ENCODE peak calls at places on chromosomes 7 and 10, in six cellular contexts. One of them, this sample, is unnamed.

GRCh38 chr7:40978047-40978446 is 724.8 kb downstream of the INHBA start:
- DNase-seq in uterus: no peak
- DNase-seq in prostate gland: no peak
- DNase-seq in heart left ventricle: no peak
- DNase-seq in upper lobe of left lung: no peak
- DNase-seq in adrenal gland: no peak
- DNase-seq in this sample: no peak

GRCh38 chr10:112564337-112564736 is 117.3 kb downstream of the VTI1A start:
- DNase-seq in uterus: no peak
- DNase-seq in prostate gland: no peak
- DNase-seq in heart left ventricle: no peak
- DNase-seq in upper lobe of left lung: no peak
- DNase-seq in adrenal gland: no peak
- DNase-seq in this sample: no peak

GRCh38 chr7:142868881-142869415 is 14.1 kb downstream of the EPHB6 start:
- DNase-seq in uterus: no peak
- DNase-seq in prostate gland: no peak
- DNase-seq in heart left ventricle: no peak
- DNase-seq in upper lobe of left lung: peak
- DNase-seq in adrenal gland: no peak
- DNase-seq in this sample: no peak

GRCh38 chr10:28935061-28935460 is 257.7 kb downstream of the BAMBI start:
- DNase-seq in uterus: no peak
- DNase-seq in prostate gland: no peak
- DNase-seq in heart left ventricle: no peak
- DNase-seq in upper lobe of left lung: no peak
- DNase-seq in adrenal gland: no peak
- DNase-seq in this sample: no peak

GRCh38 chr7:155775691-155776090 is 36.6 kb downstream of the SHH start:
- DNase-seq in uterus: no peak
- DNase-seq in prostate gland: no peak
- DNase-seq in heart left ventricle: no peak
- DNase-seq in upper lobe of left lung: no peak
- DNase-seq in adrenal gland: no peak
- DNase-seq in this sample: no peak

GRCh38 chr7:23472974-23473847 is 2.9 kb upstream of the IGF2BP3 start:
- DNase-seq in uterus: no peak
- DNase-seq in prostate gland: no peak
- DNase-seq in heart left ventricle: no peak
- DNase-seq in upper lobe of left lung: peak
- DNase-seq in adrenal gland: no peak
- DNase-seq in this sample: no peak

GRCh38 chr10:35526775-35527174 is 78.4 kb upstream of the GJD4 start:
- DNase-seq in uterus: no peak
- DNase-seq in prostate gland: no peak
- DNase-seq in heart left ventricle: no peak
- DNase-seq in upper lobe of left lung: no peak
- DNase-seq in adrenal gland: no peak
- DNase-seq in this sample: no peak

GRCh38 chr7:117375380-117375779 is 51.9 kb downstream of the ASZ1 start:
- DNase-seq in uterus: no peak
- DNase-seq in prostate gland: no peak
- DNase-seq in heart left ventricle: no peak
- DNase-seq in upper lobe of left lung: no peak
- DNase-seq in adrenal gland: no peak
- DNase-seq in this sample: no peak

GRCh38 chr10:79239275-79239779 is 107.9 kb upstream of the PPIF start:
- DNase-seq in uterus: no peak
- DNase-seq in prostate gland: no peak
- DNase-seq in heart left ventricle: no peak
- DNase-seq in upper lobe of left lung: no peak
- DNase-seq in adrenal gland: peak
- DNase-seq in this sample: peak

GRCh38 chr10:87619705-87620104 is 40.0 kb upstream of the PAPSS2 start:
- DNase-seq in uterus: no peak
- DNase-seq in prostate gland: peak
- DNase-seq in heart left ventricle: no peak
- DNase-seq in upper lobe of left lung: no peak
- DNase-seq in adrenal gland: no peak
- DNase-seq in this sample: no peak

GRCh38 chr10:15324611-15325010 is 46.5 kb downstream of the FAM171A1 start:
- DNase-seq in uterus: no peak
- DNase-seq in prostate gland: no peak
- DNase-seq in heart left ventricle: no peak
- DNase-seq in upper lobe of left lung: no peak
- DNase-seq in adrenal gland: no peak
- DNase-seq in this sample: no peak

GRCh38 chr10:122505885-122506284 is 44.5 kb downstream of the HTRA1 start:
- DNase-seq in uterus: no peak
- DNase-seq in prostate gland: no peak
- DNase-seq in heart left ventricle: no peak
- DNase-seq in upper lobe of left lung: no peak
- DNase-seq in adrenal gland: no peak
- DNase-seq in this sample: no peak

GRCh38 chr10:86942441-86943315 is 14.7 kb downstream of the MMRN2 start:
- DNase-seq in uterus: no peak
- DNase-seq in prostate gland: no peak
- DNase-seq in heart left ventricle: no peak
- DNase-seq in upper lobe of left lung: peak
- DNase-seq in adrenal gland: no peak
- DNase-seq in this sample: peak

GRCh38 chr10:112898540-112899395 is 51.3 kb upstream of the TCF7L2 start:
- DNase-seq in uterus: no peak
- DNase-seq in prostate gland: no peak
- DNase-seq in heart left ventricle: no peak
- DNase-seq in upper lobe of left lung: no peak
- DNase-seq in adrenal gland: peak
- DNase-seq in this sample: no peak

GRCh38 chr10:89171996-89172395 is 35.1 kb downstream of the CH25H start:
- DNase-seq in uterus: no peak
- DNase-seq in prostate gland: no peak
- DNase-seq in heart left ventricle: no peak
- DNase-seq in upper lobe of left lung: no peak
- DNase-seq in adrenal gland: no peak
- DNase-seq in this sample: no peak

GRCh38 chr10:104035107-104035816 is 50.4 kb downstream of the COL17A1 start:
- DNase-seq in uterus: no peak
- DNase-seq in prostate gland: no peak
- DNase-seq in heart left ventricle: no peak
- DNase-seq in upper lobe of left lung: peak
- DNase-seq in adrenal gland: no peak
- DNase-seq in this sample: no peak

GRCh38 chr7:5797716-5798115 is 16.3 kb upstream of the RNF216 start:
- DNase-seq in uterus: no peak
- DNase-seq in prostate gland: no peak
- DNase-seq in heart left ventricle: no peak
- DNase-seq in upper lobe of left lung: no peak
- DNase-seq in adrenal gland: no peak
- DNase-seq in this sample: no peak

GRCh38 chr10:111082102-111082975 is 5.5 kb downstream of the ADRA2A start:
- DNase-seq in uterus: no peak
- DNase-seq in prostate gland: no peak
- DNase-seq in heart left ventricle: no peak
- DNase-seq in upper lobe of left lung: peak
- DNase-seq in adrenal gland: no peak
- DNase-seq in this sample: no peak

GRCh38 chr7:96596120-96596826 is 113.4 kb downstream of the SEM1 start:
- DNase-seq in uterus: no peak
- DNase-seq in prostate gland: peak
- DNase-seq in heart left ventricle: no peak
- DNase-seq in upper lobe of left lung: no peak
- DNase-seq in adrenal gland: no peak
- DNase-seq in this sample: no peak

GRCh38 chr10:17872191-17873091 is 63.3 kb downstream of the MRC1 start:
- DNase-seq in uterus: no peak
- DNase-seq in prostate gland: no peak
- DNase-seq in heart left ventricle: no peak
- DNase-seq in upper lobe of left lung: no peak
- DNase-seq in adrenal gland: no peak
- DNase-seq in this sample: no peak
- TF ChIP-seq CTCF in uterus: no peak
- TF ChIP-seq CTCF in prostate gland: peak
- TF ChIP-seq CTCF in heart left ventricle: peak
- TF ChIP-seq CTCF in upper lobe of left lung: no peak
- TF ChIP-seq CTCF in adrenal gland: no peak
- TF ChIP-seq CTCF in this sample: peak

DNA sequence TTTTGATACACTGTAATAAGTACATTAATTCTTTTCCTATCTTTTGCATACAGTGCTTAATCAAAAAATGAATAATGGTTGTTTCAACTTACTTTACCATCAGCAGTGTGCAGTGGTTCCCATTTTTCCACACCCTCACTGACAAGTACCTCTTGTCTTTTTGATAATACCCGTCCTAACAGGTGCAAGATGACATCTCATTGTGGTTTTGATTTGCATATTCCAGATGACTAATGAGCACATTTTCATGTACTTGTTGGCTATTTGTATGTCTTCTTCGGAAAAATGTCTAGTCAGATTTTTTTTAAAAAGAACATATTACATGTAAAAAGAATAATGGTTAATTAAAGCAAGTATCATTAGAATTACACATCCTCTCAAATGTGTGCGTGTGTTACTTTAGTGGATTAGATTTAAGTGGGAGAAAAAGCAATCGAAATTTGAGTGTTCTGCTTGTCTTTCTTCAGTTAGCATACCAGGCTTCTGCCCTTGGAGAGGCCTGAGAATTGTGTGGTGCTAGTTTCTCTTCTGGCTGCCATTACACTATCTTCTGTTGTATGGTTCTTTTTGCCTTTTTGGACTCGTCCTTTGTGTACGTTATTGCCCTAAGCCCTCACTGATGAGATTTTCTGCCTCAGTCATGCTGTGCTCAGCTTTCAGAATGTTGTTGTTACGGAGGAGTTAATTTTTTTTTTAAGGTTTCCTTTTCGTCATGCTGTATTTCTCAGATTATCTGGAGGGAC is 291.2 kb downstream of the AUTS2 start:
- DNase-seq in uterus: no peak
- DNase-seq in prostate gland: no peak
- DNase-seq in heart left ventricle: no peak
- DNase-seq in upper lobe of left lung: no peak
- DNase-seq in adrenal gland: no peak
- DNase-seq in this sample: no peak
- H3K4me3 ChIP-seq in uterus: no peak
- H3K4me3 ChIP-seq in prostate gland: no peak
- H3K4me3 ChIP-seq in heart left ventricle: peak
- H3K4me3 ChIP-seq in upper lobe of left lung: no peak
- H3K4me3 ChIP-seq in adrenal gland: no peak
- H3K4me3 ChIP-seq in this sample: no peak

DNA sequence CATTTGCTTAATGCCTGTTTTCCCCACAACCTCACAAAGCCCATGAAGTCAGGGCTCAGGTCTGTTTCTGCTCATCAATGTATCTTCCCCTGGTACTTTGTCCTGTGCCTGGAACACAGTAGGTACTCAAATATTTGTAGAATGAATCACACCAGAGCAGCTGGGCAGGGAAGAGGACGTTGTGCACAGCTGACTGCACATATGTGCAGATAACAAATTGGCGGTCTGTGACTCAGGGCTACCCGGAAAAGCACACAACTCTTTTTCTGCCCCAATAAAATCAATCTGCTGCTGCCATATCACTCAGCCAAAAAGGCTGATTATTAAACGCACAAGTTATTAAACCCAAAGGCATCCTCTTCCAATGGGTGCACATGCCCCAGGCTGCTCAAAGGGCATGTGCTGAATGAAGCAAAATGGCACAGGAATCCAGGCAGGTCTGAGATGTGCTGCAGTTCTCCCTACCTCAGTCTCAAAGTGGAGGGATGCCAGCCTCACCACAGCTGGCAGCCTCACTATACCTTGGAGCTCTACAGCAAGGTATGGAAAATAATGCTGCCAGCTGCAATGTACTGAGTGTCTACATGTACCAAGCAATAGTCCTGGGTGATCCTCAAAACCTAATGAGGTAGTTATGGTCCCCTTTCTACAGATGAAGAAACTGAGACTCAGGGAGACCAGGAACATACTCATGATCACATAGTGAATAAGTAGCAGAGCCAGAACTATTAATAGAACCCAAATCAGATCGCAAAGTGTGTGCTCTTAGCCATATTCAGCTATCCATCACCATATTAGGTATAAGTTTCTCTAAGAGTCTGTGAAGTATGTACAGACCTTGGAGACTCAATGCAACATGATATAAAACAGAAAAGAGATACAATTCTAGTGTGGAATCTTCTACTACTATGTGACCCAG is 43.4 kb downstream of the SORBS1 start:
- DNase-seq in uterus: no peak
- DNase-seq in prostate gland: no peak
- DNase-seq in heart left ventricle: no peak
- DNase-seq in upper lobe of left lung: no peak
- DNase-seq in adrenal gland: no peak
- DNase-seq in this sample: no peak
- TF ChIP-seq POLR2A in uterus: no peak
- TF ChIP-seq POLR2A in prostate gland: no peak
- TF ChIP-seq POLR2A in heart left ventricle: no peak
- TF ChIP-seq POLR2A in upper lobe of left lung: no peak
- TF ChIP-seq POLR2A in adrenal gland: no peak
- TF ChIP-seq POLR2A in this sample: no peak

DNA sequence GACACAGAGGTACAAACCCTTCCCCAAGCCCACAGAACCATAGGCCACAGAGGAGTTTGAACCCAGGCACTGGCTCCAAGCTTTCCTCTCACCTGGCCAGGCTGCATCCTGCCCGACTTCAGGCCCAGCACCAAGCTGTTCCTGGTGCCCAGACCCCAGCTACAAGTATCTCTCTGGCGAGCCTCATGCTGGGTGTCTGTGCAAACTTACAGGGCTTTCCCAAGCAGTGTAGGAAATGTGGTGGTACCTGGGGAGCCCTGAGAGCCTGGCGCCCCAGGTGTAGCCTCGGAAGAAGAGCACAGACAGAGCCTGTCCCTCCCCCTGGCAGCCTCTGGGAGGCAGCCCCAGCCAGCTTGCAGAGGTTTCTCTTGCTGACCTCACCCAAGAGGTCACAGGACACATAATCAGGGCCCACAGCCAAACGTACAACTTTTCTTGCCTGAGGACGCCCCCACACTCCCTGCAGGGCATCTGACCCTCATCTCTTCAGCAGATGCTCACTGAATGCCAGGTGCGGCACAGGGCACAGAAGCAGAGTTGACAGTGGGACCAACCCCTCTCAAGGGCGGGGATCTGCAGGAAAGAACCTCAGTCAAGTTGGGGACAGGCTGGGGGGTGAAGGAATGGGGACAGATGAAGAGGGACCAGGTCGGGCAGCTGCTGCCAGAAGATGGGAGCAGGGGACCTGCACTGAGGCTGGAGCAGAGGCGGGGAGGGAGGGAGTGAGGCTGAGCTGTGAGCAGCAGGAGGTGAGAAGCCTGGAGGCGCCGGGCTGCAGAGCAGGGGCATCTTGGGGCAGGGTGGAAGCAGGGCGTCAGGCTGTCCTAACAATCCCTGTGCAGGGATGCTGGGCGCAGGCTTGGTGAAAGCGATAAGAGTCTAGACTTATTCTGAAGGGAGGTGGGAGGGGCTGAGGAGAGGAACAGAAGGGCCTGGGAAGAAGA is 16.3 kb upstream of the MYL7 start:
- DNase-seq in uterus: no peak
- DNase-seq in prostate gland: no peak
- DNase-seq in heart left ventricle: no peak
- DNase-seq in upper lobe of left lung: no peak
- DNase-seq in adrenal gland: no peak
- DNase-seq in this sample: no peak
- TF ChIP-seq CTCF in uterus: no peak
- TF ChIP-seq CTCF in prostate gland: no peak
- TF ChIP-seq CTCF in heart left ventricle: no peak
- TF ChIP-seq CTCF in upper lobe of left lung: no peak
- TF ChIP-seq CTCF in adrenal gland: no peak
- TF ChIP-seq CTCF in this sample: no peak

This sample was measured in spleen.